ENCODE peak calls at places on chromosomes 13 and 19, in seven cellular contexts. One of them, this sample, is unnamed.

GRCh38 chr13:35599385-35599784 is 122.9 kb upstream of the MAB21L1 start:
- DNase-seq in AG04450: no peak
- DNase-seq in OCI-LY7: no peak
- DNase-seq in cardiac fibroblast: peak; percentile 3
- DNase-seq in hepatocyte: no peak
- DNase-seq in upper lobe of right lung: no peak
- DNase-seq in heart right ventricle: no peak
- DNase-seq in this sample: no peak

GRCh38 chr19:5974721-5975387 is 3.1 kb downstream of the RANBP3 start:
- DNase-seq in AG04450: no peak
- DNase-seq in OCI-LY7: peak; percentile 69
- DNase-seq in cardiac fibroblast: no peak
- DNase-seq in hepatocyte: peak; percentile 85
- DNase-seq in upper lobe of right lung: no peak
- DNase-seq in heart right ventricle: no peak
- DNase-seq in this sample: peak; percentile 54

GRCh38 chr13:59533561-59534337 is 630.0 kb downstream of the DIAPH3 start:
- DNase-seq in AG04450: no peak
- DNase-seq in OCI-LY7: no peak
- DNase-seq in cardiac fibroblast: peak; percentile 47
- DNase-seq in hepatocyte: no peak
- DNase-seq in upper lobe of right lung: no peak
- DNase-seq in heart right ventricle: no peak
- DNase-seq in this sample: no peak

GRCh38 chr13:24251525-24251924 is 57.9 kb upstream of the C1QTNF9 start:
- DNase-seq in AG04450: no peak
- DNase-seq in OCI-LY7: no peak
- DNase-seq in cardiac fibroblast: no peak
- DNase-seq in hepatocyte: no peak
- DNase-seq in upper lobe of right lung: no peak
- DNase-seq in heart right ventricle: no peak
- DNase-seq in this sample: no peak

GRCh38 chr13:109871018-109871370 is 84.6 kb upstream of the IRS2 start:
- DNase-seq in AG04450: no peak
- DNase-seq in OCI-LY7: no peak
- DNase-seq in cardiac fibroblast: peak; percentile 50
- DNase-seq in hepatocyte: no peak
- DNase-seq in upper lobe of right lung: no peak
- DNase-seq in heart right ventricle: no peak
- DNase-seq in this sample: no peak

GRCh38 chr19:32154418-32154817 is 191.0 kb upstream of the ZNF507 start:
- DNase-seq in AG04450: no peak
- DNase-seq in OCI-LY7: no peak
- DNase-seq in cardiac fibroblast: no peak
- DNase-seq in hepatocyte: no peak
- DNase-seq in upper lobe of right lung: no peak
- DNase-seq in heart right ventricle: no peak
- DNase-seq in this sample: no peak

GRCh38 chr19:47726467-47726866 is 13.2 kb downstream of the EHD2 start:
- DNase-seq in AG04450: no peak
- DNase-seq in OCI-LY7: no peak
- DNase-seq in cardiac fibroblast: peak; percentile 76
- DNase-seq in hepatocyte: no peak
- DNase-seq in upper lobe of right lung: no peak
- DNase-seq in heart right ventricle: no peak
- DNase-seq in this sample: no peak

GRCh38 chr13:95601906-95602305 is 42.6 kb downstream of the DZIP1 start:
- DNase-seq in AG04450: no peak
- DNase-seq in OCI-LY7: no peak
- DNase-seq in cardiac fibroblast: no peak
- DNase-seq in hepatocyte: no peak
- DNase-seq in upper lobe of right lung: no peak
- DNase-seq in heart right ventricle: no peak
- DNase-seq in this sample: no peak

GRCh38 chr13:73231456-73231855 is 172.7 kb downstream of the KLF5 start:
- DNase-seq in AG04450: no peak
- DNase-seq in OCI-LY7: no peak
- DNase-seq in cardiac fibroblast: no peak
- DNase-seq in hepatocyte: no peak
- DNase-seq in upper lobe of right lung: no peak
- DNase-seq in heart right ventricle: no peak
- DNase-seq in this sample: no peak

GRCh38 chr19:20279516-20279915 is 112.5 kb downstream of the ZNF486 start:
- DNase-seq in AG04450: no peak
- DNase-seq in OCI-LY7: no peak
- DNase-seq in cardiac fibroblast: no peak
- DNase-seq in hepatocyte: no peak
- DNase-seq in upper lobe of right lung: no peak
- DNase-seq in heart right ventricle: no peak
- DNase-seq in this sample: no peak

GRCh38 chr19:55259540-55260210 is 858 bp upstream of the PPP6R1 start:
- DNase-seq in AG04450: no peak
- DNase-seq in OCI-LY7: peak; percentile 42
- DNase-seq in cardiac fibroblast: no peak
- DNase-seq in hepatocyte: peak; percentile 43
- DNase-seq in upper lobe of right lung: no peak
- DNase-seq in heart right ventricle: no peak
- DNase-seq in this sample: peak; percentile 61

GRCh38 chr19:30733826-30734550 is 361.8 kb downstream of the ZNF536 start:
- DNase-seq in AG04450: no peak
- DNase-seq in OCI-LY7: no peak
- DNase-seq in cardiac fibroblast: no peak
- DNase-seq in hepatocyte: peak; percentile 45
- DNase-seq in upper lobe of right lung: no peak
- DNase-seq in heart right ventricle: no peak
- DNase-seq in this sample: no peak
- TF ChIP-seq CTCF in AG04450: no peak
- TF ChIP-seq CTCF in OCI-LY7: no peak
- TF ChIP-seq CTCF in cardiac fibroblast: no peak
- TF ChIP-seq CTCF in hepatocyte: peak; percentile 52
- TF ChIP-seq CTCF in upper lobe of right lung: no peak
- TF ChIP-seq CTCF in heart right ventricle: no peak
- TF ChIP-seq CTCF in this sample: no peak

GRCh38 chr19:9362905-9363304 is at the start of gene ZNF177:
- DNase-seq in AG04450: no peak
- DNase-seq in OCI-LY7: no peak
- DNase-seq in cardiac fibroblast: peak; percentile 4
- DNase-seq in hepatocyte: no peak
- DNase-seq in upper lobe of right lung: no peak
- DNase-seq in heart right ventricle: no peak
- DNase-seq in this sample: no peak
- H3K4me3 ChIP-seq in AG04450: peak within 1 kb of the TSS; percentile 62
- H3K4me3 ChIP-seq in OCI-LY7: no peak within 1 kb of the TSS
- H3K4me3 ChIP-seq in cardiac fibroblast: peak within 1 kb of the TSS; percentile 49
- H3K4me3 ChIP-seq in hepatocyte: no peak within 1 kb of the TSS
- H3K4me3 ChIP-seq in upper lobe of right lung: no peak within 1 kb of the TSS
- H3K4me3 ChIP-seq in heart right ventricle: peak within 1 kb of the TSS; percentile 25
- H3K4me3 ChIP-seq in this sample: no peak within 1 kb of the TSS

GRCh38 chr19:34957830-34958751 is 5.9 kb downstream of the ZNF792 start:
- DNase-seq in AG04450: no peak
- DNase-seq in OCI-LY7: no peak
- DNase-seq in cardiac fibroblast: no peak
- DNase-seq in hepatocyte: no peak
- DNase-seq in upper lobe of right lung: no peak
- DNase-seq in heart right ventricle: no peak
- DNase-seq in this sample: no peak

GRCh38 chr19:34960103-34960805 is 3.8 kb downstream of the ZNF792 start:
- DNase-seq in AG04450: peak; percentile 11
- DNase-seq in OCI-LY7: no peak
- DNase-seq in cardiac fibroblast: peak; percentile 73
- DNase-seq in hepatocyte: no peak
- DNase-seq in upper lobe of right lung: no peak
- DNase-seq in heart right ventricle: no peak
- DNase-seq in this sample: no peak

GRCh38 chr19:34960940-34961679 is 2.9 kb downstream of the ZNF792 start:
- DNase-seq in AG04450: no peak
- DNase-seq in OCI-LY7: no peak
- DNase-seq in cardiac fibroblast: no peak
- DNase-seq in hepatocyte: no peak
- DNase-seq in upper lobe of right lung: no peak
- DNase-seq in heart right ventricle: no peak
- DNase-seq in this sample: no peak

GRCh38 chr19:34961775-34962174 is 2.3 kb downstream of the ZNF792 start:
- DNase-seq in AG04450: no peak
- DNase-seq in OCI-LY7: no peak
- DNase-seq in cardiac fibroblast: no peak
- DNase-seq in hepatocyte: no peak
- DNase-seq in upper lobe of right lung: no peak
- DNase-seq in heart right ventricle: no peak
- DNase-seq in this sample: no peak

DNA sequence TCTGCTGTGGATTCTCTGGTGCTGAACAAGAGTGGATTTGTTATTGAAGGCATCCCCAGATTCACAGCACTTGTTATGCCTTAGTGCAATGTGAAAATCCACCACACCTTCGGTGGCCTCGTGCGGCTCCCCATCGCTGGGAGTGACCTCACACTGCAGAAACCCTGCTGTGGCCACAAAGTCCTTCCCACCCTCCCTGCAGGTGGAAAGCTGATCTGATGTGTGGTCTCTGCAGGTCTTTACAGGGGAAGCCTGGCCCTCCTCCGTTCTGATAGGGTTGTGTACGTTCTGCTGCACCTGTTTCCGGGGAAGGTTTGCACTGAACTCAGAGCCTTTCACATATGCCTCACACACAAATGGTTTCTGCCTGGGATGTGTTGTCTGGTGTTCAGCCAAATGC is 5.0 kb downstream of the ZNF792 start:
- DNase-seq in AG04450: no peak
- DNase-seq in OCI-LY7: no peak
- DNase-seq in cardiac fibroblast: no peak
- DNase-seq in hepatocyte: no peak
- DNase-seq in upper lobe of right lung: no peak
- DNase-seq in heart right ventricle: no peak
- DNase-seq in this sample: no peak
- TF ChIP-seq CTCF in AG04450: no peak
- TF ChIP-seq CTCF in OCI-LY7: no peak
- TF ChIP-seq CTCF in cardiac fibroblast: no peak
- TF ChIP-seq CTCF in hepatocyte: no peak
- TF ChIP-seq CTCF in upper lobe of right lung: no peak
- TF ChIP-seq CTCF in heart right ventricle: no peak
- TF ChIP-seq CTCF in this sample: no peak

GRCh38 chr13:111177081-111177711 is 62.1 kb downstream of the ARHGEF7 start:
- DNase-seq in AG04450: no peak
- DNase-seq in OCI-LY7: no peak
- DNase-seq in cardiac fibroblast: peak; percentile 91
- DNase-seq in hepatocyte: no peak
- DNase-seq in upper lobe of right lung: no peak
- DNase-seq in heart right ventricle: peak; percentile 77
- DNase-seq in this sample: peak; percentile 56
- H3K4me3 ChIP-seq in AG04450: no peak overlapping the region
- H3K4me3 ChIP-seq in OCI-LY7: no peak overlapping the region
- H3K4me3 ChIP-seq in cardiac fibroblast: no peak overlapping the region
- H3K4me3 ChIP-seq in hepatocyte: no peak overlapping the region
- H3K4me3 ChIP-seq in upper lobe of right lung: no peak overlapping the region
- H3K4me3 ChIP-seq in heart right ventricle: no peak overlapping the region
- H3K4me3 ChIP-seq in this sample: no peak overlapping the region